ENCODE peak calls at places on chromosomes 16 and 17, in ten cellular contexts. One of them, this sample, is unnamed. For H3K36me3, the result is how much of the 10 kb centered on the place peaks cover.

GRCh38 chr16:50245417-50246298 is 20.7 kb upstream of the ADCY7 start:
- DNase-seq in heart right ventricle: no peak
- DNase-seq in heart left ventricle: peak
- DNase-seq in esophagus squamous epithelium: no peak
- DNase-seq in fibroblast of lung: peak
- DNase-seq in thoracic aorta: no peak
- DNase-seq in HCT116: peak
- DNase-seq in lower lobe of right lung: peak
- DNase-seq in psoas muscle: peak
- DNase-seq in tibial nerve: no peak
- DNase-seq in this sample: no peak

GRCh38 chr17:3615160-3615870 is 6.1 kb upstream of the TRPV1 start:
- DNase-seq in heart left ventricle: no peak
- DNase-seq in psoas muscle: no peak
- DNase-seq in lower lobe of right lung: no peak
- DNase-seq in tibial nerve: no peak
- DNase-seq in heart right ventricle: no peak
- DNase-seq in esophagus squamous epithelium: no peak
- DNase-seq in fibroblast of lung: no peak
- DNase-seq in thoracic aorta: no peak
- DNase-seq in HCT116: no peak
- DNase-seq in this sample: no peak

GRCh38 chr16:2214721-2214970 is at the start of gene PGP:
- DNase-seq in fibroblast of lung: no peak
- DNase-seq in heart right ventricle: no peak
- DNase-seq in esophagus squamous epithelium: no peak
- DNase-seq in tibial nerve: no peak
- DNase-seq in lower lobe of right lung: no peak
- DNase-seq in HCT116: no peak
- DNase-seq in heart left ventricle: no peak
- DNase-seq in psoas muscle: no peak
- DNase-seq in thoracic aorta: no peak
- DNase-seq in this sample: no peak

GRCh38 chr17:29565643-29566472 is 979 bp downstream of the ABHD15 start:
- DNase-seq in fibroblast of lung: no peak
- DNase-seq in thoracic aorta: no peak
- DNase-seq in psoas muscle: peak
- DNase-seq in lower lobe of right lung: peak
- DNase-seq in heart right ventricle: peak
- DNase-seq in esophagus squamous epithelium: no peak
- DNase-seq in heart left ventricle: no peak
- DNase-seq in HCT116: peak
- DNase-seq in tibial nerve: peak
- DNase-seq in this sample: no peak

GRCh38 chr16:57165483-57165882 is 20.4 kb downstream of the PSME3IP1 start:
- DNase-seq in esophagus squamous epithelium: no peak
- DNase-seq in HCT116: no peak
- DNase-seq in fibroblast of lung: no peak
- DNase-seq in lower lobe of right lung: no peak
- DNase-seq in thoracic aorta: no peak
- DNase-seq in heart right ventricle: no peak
- DNase-seq in tibial nerve: no peak
- DNase-seq in psoas muscle: no peak
- DNase-seq in heart left ventricle: no peak
- DNase-seq in this sample: no peak

GRCh38 chr17:49223168-49223516 is 7.4 kb downstream of the PHOSPHO1 start:
- DNase-seq in esophagus squamous epithelium: no peak
- DNase-seq in lower lobe of right lung: no peak
- DNase-seq in thoracic aorta: no peak
- DNase-seq in tibial nerve: no peak
- DNase-seq in HCT116: no peak
- DNase-seq in psoas muscle: no peak
- DNase-seq in heart right ventricle: no peak
- DNase-seq in heart left ventricle: no peak
- DNase-seq in fibroblast of lung: no peak
- DNase-seq in this sample: no peak

GRCh38 chr16:66326995-66327513 is 39.4 kb upstream of the CDH5 start:
- DNase-seq in tibial nerve: no peak
- DNase-seq in heart right ventricle: no peak
- DNase-seq in psoas muscle: no peak
- DNase-seq in lower lobe of right lung: no peak
- DNase-seq in fibroblast of lung: peak
- DNase-seq in HCT116: no peak
- DNase-seq in thoracic aorta: no peak
- DNase-seq in esophagus squamous epithelium: no peak
- DNase-seq in heart left ventricle: no peak
- DNase-seq in this sample: no peak

GRCh38 chr17:78723001-78723796 is 58.9 kb downstream of the CYTH1 start:
- DNase-seq in heart right ventricle: peak
- DNase-seq in HCT116: no peak
- DNase-seq in fibroblast of lung: peak
- DNase-seq in psoas muscle: peak
- DNase-seq in lower lobe of right lung: no peak
- DNase-seq in esophagus squamous epithelium: no peak
- DNase-seq in tibial nerve: no peak
- DNase-seq in thoracic aorta: no peak
- DNase-seq in heart left ventricle: peak
- DNase-seq in this sample: peak

GRCh38 chr16:83728518-83728917 is 79.3 kb upstream of the HSBP1 start:
- DNase-seq in tibial nerve: no peak
- DNase-seq in heart right ventricle: no peak
- DNase-seq in psoas muscle: no peak
- DNase-seq in fibroblast of lung: no peak
- DNase-seq in thoracic aorta: no peak
- DNase-seq in heart left ventricle: no peak
- DNase-seq in lower lobe of right lung: no peak
- DNase-seq in HCT116: no peak
- DNase-seq in esophagus squamous epithelium: no peak
- DNase-seq in this sample: no peak

GRCh38 chr16:54938351-54939346 is 8.0 kb downstream of the IRX5 start:
- DNase-seq in psoas muscle: no peak
- DNase-seq in HCT116: no peak
- DNase-seq in tibial nerve: no peak
- DNase-seq in heart right ventricle: no peak
- DNase-seq in thoracic aorta: no peak
- DNase-seq in fibroblast of lung: no peak
- DNase-seq in lower lobe of right lung: peak
- DNase-seq in heart left ventricle: peak
- DNase-seq in esophagus squamous epithelium: no peak
- DNase-seq in this sample: no peak

GRCh38 chr17:82665226-82665625 is 17.0 kb upstream of the WDR45B start:
- DNase-seq in heart right ventricle: no peak
- DNase-seq in psoas muscle: peak
- DNase-seq in thoracic aorta: no peak
- DNase-seq in heart left ventricle: no peak
- DNase-seq in HCT116: no peak
- DNase-seq in fibroblast of lung: no peak
- DNase-seq in tibial nerve: no peak
- DNase-seq in esophagus squamous epithelium: no peak
- DNase-seq in lower lobe of right lung: peak
- DNase-seq in this sample: no peak

GRCh38 chr16:28106467-28106866 is 43.0 kb upstream of the GSG1L start:
- DNase-seq in tibial nerve: no peak
- DNase-seq in esophagus squamous epithelium: no peak
- DNase-seq in heart left ventricle: no peak
- DNase-seq in thoracic aorta: no peak
- DNase-seq in fibroblast of lung: no peak
- DNase-seq in lower lobe of right lung: no peak
- DNase-seq in HCT116: no peak
- DNase-seq in heart right ventricle: no peak
- DNase-seq in psoas muscle: no peak
- DNase-seq in this sample: no peak

GRCh38 chr16:28104404-28104803 is 40.9 kb upstream of the GSG1L start:
- DNase-seq in fibroblast of lung: no peak
- DNase-seq in heart right ventricle: no peak
- DNase-seq in tibial nerve: no peak
- DNase-seq in thoracic aorta: no peak
- DNase-seq in heart left ventricle: no peak
- DNase-seq in esophagus squamous epithelium: no peak
- DNase-seq in psoas muscle: no peak
- DNase-seq in HCT116: no peak
- DNase-seq in lower lobe of right lung: no peak
- DNase-seq in this sample: no peak

GRCh38 chr16:28107232-28107631 is 43.7 kb upstream of the GSG1L start:
- DNase-seq in HCT116: no peak
- DNase-seq in tibial nerve: no peak
- DNase-seq in psoas muscle: no peak
- DNase-seq in lower lobe of right lung: no peak
- DNase-seq in fibroblast of lung: no peak
- DNase-seq in esophagus squamous epithelium: no peak
- DNase-seq in heart right ventricle: no peak
- DNase-seq in thoracic aorta: no peak
- DNase-seq in heart left ventricle: no peak
- DNase-seq in this sample: no peak

GRCh38 chr16:28105297-28105696 is 41.8 kb upstream of the GSG1L start:
- DNase-seq in HCT116: no peak
- DNase-seq in heart left ventricle: no peak
- DNase-seq in fibroblast of lung: no peak
- DNase-seq in heart right ventricle: no peak
- DNase-seq in tibial nerve: no peak
- DNase-seq in lower lobe of right lung: no peak
- DNase-seq in psoas muscle: no peak
- DNase-seq in esophagus squamous epithelium: no peak
- DNase-seq in thoracic aorta: no peak
- DNase-seq in this sample: no peak

GRCh38 chr16:28105954-28106353 is 42.4 kb upstream of the GSG1L start:
- DNase-seq in esophagus squamous epithelium: no peak
- DNase-seq in lower lobe of right lung: no peak
- DNase-seq in heart right ventricle: no peak
- DNase-seq in HCT116: no peak
- DNase-seq in tibial nerve: no peak
- DNase-seq in thoracic aorta: no peak
- DNase-seq in heart left ventricle: no peak
- DNase-seq in fibroblast of lung: no peak
- DNase-seq in psoas muscle: no peak
- DNase-seq in this sample: no peak
- H3K36me3 ChIP-seq in esophagus squamous epithelium: under half
- H3K36me3 ChIP-seq in lower lobe of right lung: half or more
- H3K36me3 ChIP-seq in heart right ventricle: half or more
- H3K36me3 ChIP-seq in HCT116: half or more
- H3K36me3 ChIP-seq in tibial nerve: under half
- H3K36me3 ChIP-seq in thoracic aorta: half or more
- H3K36me3 ChIP-seq in heart left ventricle: under half
- H3K36me3 ChIP-seq in fibroblast of lung: under half
- H3K36me3 ChIP-seq in psoas muscle: under half
- H3K36me3 ChIP-seq in this sample: half or more

GRCh38 chr16:62205459-62205858 is 169.2 kb upstream of the CDH8 start:
- DNase-seq in heart left ventricle: no peak
- DNase-seq in psoas muscle: no peak
- DNase-seq in fibroblast of lung: no peak
- DNase-seq in HCT116: no peak
- DNase-seq in tibial nerve: no peak
- DNase-seq in thoracic aorta: no peak
- DNase-seq in heart right ventricle: no peak
- DNase-seq in esophagus squamous epithelium: no peak
- DNase-seq in lower lobe of right lung: no peak
- DNase-seq in this sample: no peak
- TF ChIP-seq CTCF in heart left ventricle: no peak
- TF ChIP-seq CTCF in psoas muscle: no peak
- TF ChIP-seq CTCF in fibroblast of lung: no peak
- TF ChIP-seq CTCF in HCT116: no peak
- TF ChIP-seq CTCF in tibial nerve: no peak
- TF ChIP-seq CTCF in thoracic aorta: no peak
- TF ChIP-seq CTCF in heart right ventricle: no peak
- TF ChIP-seq CTCF in esophagus squamous epithelium: no peak
- TF ChIP-seq CTCF in lower lobe of right lung: no peak
- TF ChIP-seq CTCF in this sample: no peak

GRCh38 chr16:4336701-4337539 is 14.2 kb downstream of the PAM16 start:
- DNase-seq in psoas muscle: no peak
- DNase-seq in thoracic aorta: no peak
- DNase-seq in heart right ventricle: no peak
- DNase-seq in HCT116: no peak
- DNase-seq in fibroblast of lung: no peak
- DNase-seq in esophagus squamous epithelium: no peak
- DNase-seq in heart left ventricle: no peak
- DNase-seq in lower lobe of right lung: no peak
- DNase-seq in tibial nerve: no peak
- DNase-seq in this sample: no peak

GRCh38 chr16:4333308-4333638 is 17.4 kb downstream of the GLIS2 start:
- DNase-seq in lower lobe of right lung: no peak
- DNase-seq in heart right ventricle: no peak
- DNase-seq in HCT116: no peak
- DNase-seq in heart left ventricle: no peak
- DNase-seq in fibroblast of lung: no peak
- DNase-seq in thoracic aorta: no peak
- DNase-seq in psoas muscle: no peak
- DNase-seq in tibial nerve: no peak
- DNase-seq in esophagus squamous epithelium: no peak
- DNase-seq in this sample: no peak

GRCh38 chr16:4337540-4338088 is 13.5 kb downstream of the PAM16 start:
- DNase-seq in thoracic aorta: no peak
- DNase-seq in HCT116: no peak
- DNase-seq in lower lobe of right lung: no peak
- DNase-seq in heart left ventricle: no peak
- DNase-seq in fibroblast of lung: no peak
- DNase-seq in heart right ventricle: no peak
- DNase-seq in esophagus squamous epithelium: no peak
- DNase-seq in tibial nerve: no peak
- DNase-seq in psoas muscle: no peak
- DNase-seq in this sample: no peak

GRCh38 chr16:4332623-4333307 is 16.9 kb downstream of the GLIS2 start:
- DNase-seq in esophagus squamous epithelium: no peak
- DNase-seq in heart left ventricle: no peak
- DNase-seq in thoracic aorta: no peak
- DNase-seq in heart right ventricle: no peak
- DNase-seq in tibial nerve: no peak
- DNase-seq in lower lobe of right lung: no peak
- DNase-seq in psoas muscle: no peak
- DNase-seq in HCT116: no peak
- DNase-seq in fibroblast of lung: no peak
- DNase-seq in this sample: no peak

GRCh38 chr16:4334724-4335495 is 16.2 kb downstream of the PAM16 start:
- DNase-seq in HCT116: no peak
- DNase-seq in heart left ventricle: no peak
- DNase-seq in psoas muscle: no peak
- DNase-seq in thoracic aorta: no peak
- DNase-seq in lower lobe of right lung: no peak
- DNase-seq in fibroblast of lung: no peak
- DNase-seq in esophagus squamous epithelium: no peak
- DNase-seq in heart right ventricle: no peak
- DNase-seq in tibial nerve: no peak
- DNase-seq in this sample: no peak
- H3K36me3 ChIP-seq in HCT116: under half
- H3K36me3 ChIP-seq in heart left ventricle: under half
- H3K36me3 ChIP-seq in psoas muscle: under half
- H3K36me3 ChIP-seq in thoracic aorta: under half
- H3K36me3 ChIP-seq in lower lobe of right lung: half or more
- H3K36me3 ChIP-seq in fibroblast of lung: under half
- H3K36me3 ChIP-seq in esophagus squamous epithelium: under half
- H3K36me3 ChIP-seq in heart right ventricle: half or more
- H3K36me3 ChIP-seq in tibial nerve: under half
- H3K36me3 ChIP-seq in this sample: half or more

DNA sequence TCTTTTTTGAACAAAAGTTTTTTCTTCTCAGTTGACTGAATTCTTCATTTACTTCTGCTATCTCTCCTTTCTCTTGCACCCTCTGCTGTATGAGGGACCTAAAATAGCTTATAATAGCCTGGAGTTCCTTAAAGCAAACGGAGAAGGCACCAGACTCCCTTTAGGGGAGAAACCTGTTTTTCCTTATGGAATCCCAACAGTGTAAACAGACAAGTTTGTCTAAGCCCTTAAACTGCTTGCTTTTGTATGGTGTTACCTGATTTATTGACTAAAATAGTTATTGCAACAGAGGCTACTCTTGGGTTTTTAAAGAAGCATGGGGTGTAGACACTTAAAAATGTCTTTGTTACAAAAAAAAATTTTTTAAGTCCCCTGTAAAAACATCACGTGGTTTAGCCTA is 12.9 kb upstream of the TRIM25 start:
- DNase-seq in fibroblast of lung: no peak
- DNase-seq in heart left ventricle: no peak
- DNase-seq in lower lobe of right lung: no peak
- DNase-seq in thoracic aorta: no peak
- DNase-seq in psoas muscle: no peak
- DNase-seq in esophagus squamous epithelium: no peak
- DNase-seq in tibial nerve: no peak
- DNase-seq in HCT116: no peak
- DNase-seq in heart right ventricle: no peak
- DNase-seq in this sample: no peak
- TF ChIP-seq CTCF in fibroblast of lung: no peak
- TF ChIP-seq CTCF in heart left ventricle: no peak
- TF ChIP-seq CTCF in lower lobe of right lung: no peak
- TF ChIP-seq CTCF in thoracic aorta: no peak
- TF ChIP-seq CTCF in psoas muscle: no peak
- TF ChIP-seq CTCF in esophagus squamous epithelium: no peak
- TF ChIP-seq CTCF in tibial nerve: no peak
- TF ChIP-seq CTCF in HCT116: no peak
- TF ChIP-seq CTCF in heart right ventricle: no peak
- TF ChIP-seq CTCF in this sample: no peak

This sample was measured in left ventricle myocardium inferior.